ENCODE peak calls at places on chromosome X, in five cellular contexts. S is GM23338, A is heart left ventricle, Y is kidney epithelial cell, W is endothelial cell of umbilical vein. L is an unnamed sample. For H3K36me3, the result is how much of the 10 kb centered on the place peaks cover.

GRCh38 chrX:43564953-43565352 is 91.1 kb upstream of the MAOA start:
- DNase-seq in W (no peak), S (no peak), Y (no peak), A (no peak), L (no peak)

GRCh38 chrX:40099046-40099968 is 1.5 kb upstream of the BCOR start:
- DNase-seq in A (peak), Y (no peak), W (no peak), S (peak), L (peak)

GRCh38 chrX:41705680-41706374 is 17.1 kb downstream of the GPR34 start:
- DNase-seq in S (no peak), Y (no peak), W (peak), A (no peak), L (no peak)

GRCh38 chrX:40127052-40127451 is 29.3 kb upstream of the BCOR start:
- DNase-seq in A (no peak), W (no peak), Y (no peak), S (no peak), L (no peak)

GRCh38 chrX:43557792-43558191 is 98.3 kb upstream of the MAOA start:
- DNase-seq in W (peak), S (peak), Y (no peak), A (no peak), L (peak)

GRCh38 chrX:16838202-16839066 is 31.7 kb downstream of the RBBP7 start:
- DNase-seq in A (no peak), Y (peak), W (peak), S (no peak), L (no peak)

GRCh38 chrX:136725446-136726104 is 55.2 kb downstream of the ARHGEF6 start:
- DNase-seq in S (no peak), A (no peak), Y (no peak), W (peak), L (no peak)

GRCh38 chrX:70176938-70177533 is at the start of gene DGAT2L6:
- DNase-seq in A (no peak), W (no peak), Y (no peak), S (no peak), L (no peak)

GRCh38 chrX:134671207-134671750 is 13.0 kb upstream of the PLAC1 start:
- DNase-seq in S (no peak), A (no peak), W (peak), Y (no peak), L (no peak)

GRCh38 chrX:15384304-15384703 is at the start of gene VEGFD:
- DNase-seq in W (no peak), Y (no peak), S (peak), A (no peak), L (no peak)

GRCh38 chrX:70096052-70096451 is 33.8 kb downstream of the OTUD6A start:
- DNase-seq in Y (no peak), A (no peak), W (peak), S (peak), L (no peak)

GRCh38 chrX:10612215-10612614 is 8.2 kb downstream of the MID1 start:
- DNase-seq in S (no peak), A (no peak), W (peak), Y (no peak), L (no peak)

GRCh38 chrX:71541546-71542022 is 8.7 kb downstream of the OGT start:
- DNase-seq in Y (no peak), W (peak), S (no peak), A (no peak), L (no peak)
- H3K36me3 ChIP-seq in Y (under half), W (under half), S (under half), A (under half), L (under half)

DNA sequence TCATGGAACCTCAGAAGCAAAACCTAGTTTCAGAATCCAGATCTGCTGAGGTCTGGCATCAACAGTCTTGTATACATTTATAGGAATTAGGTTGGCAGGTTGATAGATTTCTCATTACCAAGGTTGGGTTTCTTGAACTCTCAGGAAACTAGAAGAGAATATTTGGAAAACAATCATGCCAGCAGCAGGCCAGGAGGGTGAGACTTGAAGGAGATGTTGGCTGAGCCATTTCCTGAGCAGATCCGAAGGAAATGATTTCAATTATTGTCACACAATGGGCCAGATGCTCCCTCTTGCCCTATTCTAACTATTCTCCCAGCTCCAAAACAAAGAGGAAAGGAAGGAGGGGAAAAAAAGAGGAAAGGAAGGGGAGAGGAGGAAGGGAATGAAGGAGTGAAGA is 45.2 kb downstream of the SHROOM4 start:
- DNase-seq in W (peak), A (no peak), Y (no peak), S (no peak), L (no peak)
- TF ChIP-seq CTCF in W (no peak), A (no peak), Y (no peak), S (no peak), L (no peak)

DNA sequence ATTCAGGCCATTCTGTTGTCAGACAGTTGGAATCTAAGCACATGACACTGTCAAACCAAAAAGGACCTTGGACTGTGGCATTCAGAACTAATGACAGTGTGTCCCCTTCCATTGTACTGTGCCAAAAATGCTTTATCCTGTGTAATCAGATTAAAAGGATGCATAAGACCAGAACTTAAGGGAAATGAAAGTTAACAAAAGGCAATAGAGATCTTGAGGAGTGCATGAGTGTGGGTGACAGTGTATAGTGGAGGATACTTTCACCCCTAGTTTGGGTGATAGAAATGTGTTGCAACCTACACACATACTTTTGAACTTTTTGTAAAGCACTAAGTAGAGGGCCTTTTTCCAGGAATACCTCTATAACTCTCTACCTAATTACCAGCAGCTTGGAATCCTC is 4.5 kb downstream of the CYSLTR1 start:
- DNase-seq in S (no peak), Y (no peak), W (no peak), A (no peak), L (no peak)
- H3K4me3 ChIP-seq in S (no peak), Y (no peak), W (no peak), A (no peak), L (no peak)

GRCh38 chrX:20139966-20140365 is 1.7 kb downstream of the EIF1AX start:
- DNase-seq in W (no peak), Y (no peak), A (no peak), S (no peak), L (no peak)
- H3K36me3 ChIP-seq in W (under half), Y (under half), A (under half), S (under half), L (under half)

GRCh38 chrX:12970691-12971202 is 4.2 kb upstream of the TMSB4X start:
- DNase-seq in S (peak), A (no peak), W (peak), Y (no peak), L (no peak)
- TF ChIP-seq CTCF in S (peak), A (peak), W (peak), Y (peak), L (no peak)

DNA sequence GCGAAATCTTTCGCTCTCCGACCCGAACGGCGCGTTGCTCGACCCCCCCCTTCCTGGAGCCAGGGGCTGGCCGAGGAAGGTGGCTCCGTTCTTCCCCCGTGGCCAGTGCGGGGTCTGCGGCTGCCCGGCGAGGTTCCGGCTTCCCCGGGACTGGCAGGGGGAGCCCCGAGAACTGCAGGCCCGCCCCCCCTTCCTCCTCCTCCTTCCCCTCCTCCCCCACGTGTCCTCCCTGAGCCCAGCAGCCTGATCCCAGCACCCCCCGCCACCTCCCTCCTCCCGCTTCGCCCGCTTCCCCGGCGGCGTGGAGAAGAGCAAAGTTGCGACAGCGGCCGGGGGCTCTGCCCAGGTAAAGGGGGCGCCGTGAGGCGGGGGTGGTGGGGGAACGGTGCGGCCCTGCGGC is 2.4 kb upstream of the BCORL1 start:
- DNase-seq in Y (no peak), W (no peak), S (no peak), A (peak), L (peak)
- H3K4me3 ChIP-seq in Y (peak), W (peak), S (peak), A (peak), L (no peak)

DNA sequence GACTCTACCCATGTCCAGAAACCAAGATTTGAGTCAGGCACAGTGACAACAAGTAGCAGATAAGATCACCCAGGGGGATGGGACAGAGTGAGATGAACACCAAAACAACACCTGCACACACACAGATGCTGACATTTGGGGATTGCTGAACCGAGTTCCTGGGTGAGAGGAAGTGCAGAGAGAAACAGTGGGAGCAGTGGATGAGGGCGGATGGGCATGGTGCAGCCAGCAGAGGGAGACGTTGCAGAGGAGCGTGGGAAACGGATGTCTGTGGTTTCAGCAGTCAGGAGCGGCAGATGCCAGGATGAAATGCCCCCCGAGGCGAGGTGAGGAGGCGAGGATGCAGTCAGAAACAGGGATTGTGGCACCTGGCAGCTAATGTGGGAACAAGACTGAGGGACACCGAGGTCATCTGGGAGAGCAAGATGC is 78.6 kb upstream of the STS start:
- DNase-seq in W (peak), Y (no peak), A (no peak), S (peak), L (no peak)
- H3K36me3 ChIP-seq in W (under half), Y (under half), A (under half), S (under half), L (under half)

DNA sequence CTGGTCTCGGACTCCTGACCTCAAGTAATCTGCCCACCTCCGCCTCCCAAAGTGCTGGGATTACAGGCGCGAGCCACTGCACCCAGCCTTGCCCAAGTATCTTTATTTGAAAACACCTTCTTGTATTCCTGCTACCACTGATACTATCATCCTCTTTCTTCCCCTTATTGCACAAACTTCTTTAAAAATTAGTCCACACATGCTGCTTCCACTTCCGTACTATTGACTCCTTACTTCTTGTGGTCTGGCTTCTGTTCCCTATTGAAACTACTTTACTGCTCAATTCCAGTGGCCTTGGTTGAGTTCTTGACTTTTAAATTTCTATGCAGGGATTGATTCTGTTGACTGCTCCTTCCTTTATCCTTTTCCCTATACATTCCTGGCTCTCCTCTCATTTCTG is 38.8 kb downstream of the MTM1 start:
- DNase-seq in W (no peak), A (no peak), Y (no peak), S (no peak), L (no peak)
- TF ChIP-seq CTCF in W (no peak), A (no peak), Y (no peak), S (no peak), L (no peak)